ENCODE peak calls at places on chromosomes 1 and 21, in six cellular contexts. E is A549, M is Panc1, P is HCT116, G is SK-N-SH, U is GM23338. C is an unnamed sample.

GRCh38 chr1:6279721-6280383 is 19.0 kb upstream of the GPR153 start:
- DNase-seq in M (no peak), U (no peak), E (no peak), P (no peak), G (no peak), C (no peak)

GRCh38 chr1:165943198-165943597 is 115.8 kb downstream of the UCK2 start:
- DNase-seq in M (no peak), E (peak), G (no peak), U (peak), P (peak), C (no peak)

GRCh38 chr1:84348240-84348555 is 46.7 kb downstream of the SAMD13 start:
- DNase-seq in E (no peak), M (no peak), P (peak), G (no peak), U (no peak), C (no peak)

GRCh38 chr1:74593887-74594866 is 79.4 kb downstream of the ERICH3 start:
- DNase-seq in G (no peak), U (no peak), M (no peak), E (no peak), P (no peak), C (no peak)

GRCh38 chr1:228508253-228508652 is 21.1 kb downstream of the RNF187 start:
- DNase-seq in G (no peak), U (no peak), M (no peak), P (no peak), E (no peak), C (no peak)

GRCh38 chr1:84539972-84540371 is 33.6 kb upstream of the GNG5 start:
- DNase-seq in E (no peak), U (no peak), P (no peak), G (no peak), M (no peak), C (no peak)

GRCh38 chr1:40849801-40850592 is 12.2 kb downstream of the CITED4 start:
- DNase-seq in G (peak), M (no peak), P (peak), U (peak), E (peak), C (peak)

GRCh38 chr1:59695301-59695700 is 119.4 kb upstream of the HOOK1 start:
- DNase-seq in M (no peak), U (no peak), G (no peak), P (no peak), E (no peak), C (no peak)

GRCh38 chr1:231147896-231148295 is 14.0 kb upstream of the TRIM67 start:
- DNase-seq in U (no peak), E (no peak), G (no peak), P (no peak), M (no peak), C (no peak)

GRCh38 chr1:200899954-200900867 is 5.5 kb downstream of the INAVA start:
- DNase-seq in G (no peak), E (no peak), P (no peak), U (no peak), M (no peak), C (no peak)

GRCh38 chr1:27342778-27343638 is 1.2 kb downstream of the SYTL1 start:
- DNase-seq in P (no peak), G (no peak), U (no peak), E (no peak), M (no peak), C (peak)

GRCh38 chr1:231686384-231686783 is 59.8 kb downstream of the DISC1 start:
- DNase-seq in P (no peak), G (no peak), U (no peak), M (no peak), E (no peak), C (no peak)

GRCh38 chr1:11850121-11850520 is 2.5 kb upstream of the NPPA start:
- DNase-seq in P (no peak), G (no peak), E (no peak), U (no peak), M (no peak), C (no peak)

GRCh38 chr1:147748687-147749350 is 11.6 kb downstream of the GJA5 start:
- DNase-seq in G (no peak), U (no peak), P (no peak), M (no peak), E (no peak), C (no peak)

GRCh38 chr1:171252482-171252881 is 4.2 kb downstream of the FMO1 start:
- DNase-seq in G (no peak), E (no peak), U (peak), P (no peak), M (no peak), C (no peak)

GRCh38 chr1:145757420-145757819 is 38.1 kb downstream of the CD160 start:
- DNase-seq in U (no peak), G (no peak), E (no peak), M (no peak), P (no peak), C (no peak)

GRCh38 chr1:35558374-35559316 is 1.0 kb downstream of the NCDN start:
- DNase-seq in M (no peak), E (no peak), U (peak), P (no peak), G (peak), C (no peak)

GRCh38 chr1:85577421-85578320 is 2.9 kb upstream of the CCN1 start:
- DNase-seq in M (peak), G (peak), U (peak), P (no peak), E (no peak), C (peak)

GRCh38 chr1:21273743-21274142 is 16.5 kb downstream of the ECE1 start:
- DNase-seq in E (no peak), P (no peak), U (no peak), G (no peak), M (no peak), C (no peak)

GRCh38 chr21:46454142-46454541 is 4.5 kb upstream of the DIP2A start:
- DNase-seq in P (no peak), E (no peak), M (no peak), G (no peak), U (no peak), C (no peak)

GRCh38 chr1:149937779-149938178 is 1.1 kb upstream of the MTMR11 start:
- DNase-seq in E (no peak), G (no peak), P (no peak), U (no peak), M (no peak), C (no peak)

GRCh38 chr1:36207339-36207738 is 16.9 kb upstream of the THRAP3 start:
- DNase-seq in G (no peak), P (no peak), M (no peak), U (peak), E (no peak), C (no peak)

GRCh38 chr1:38083541-38083940 is 36.9 kb upstream of the POU3F1 start:
- DNase-seq in G (no peak), P (no peak), E (no peak), M (no peak), U (peak), C (no peak)

GRCh38 chr1:94729287-94729686 is 90.9 kb upstream of the SLC44A3 start:
- DNase-seq in P (no peak), M (no peak), U (no peak), G (no peak), E (no peak), C (no peak)

DNA sequence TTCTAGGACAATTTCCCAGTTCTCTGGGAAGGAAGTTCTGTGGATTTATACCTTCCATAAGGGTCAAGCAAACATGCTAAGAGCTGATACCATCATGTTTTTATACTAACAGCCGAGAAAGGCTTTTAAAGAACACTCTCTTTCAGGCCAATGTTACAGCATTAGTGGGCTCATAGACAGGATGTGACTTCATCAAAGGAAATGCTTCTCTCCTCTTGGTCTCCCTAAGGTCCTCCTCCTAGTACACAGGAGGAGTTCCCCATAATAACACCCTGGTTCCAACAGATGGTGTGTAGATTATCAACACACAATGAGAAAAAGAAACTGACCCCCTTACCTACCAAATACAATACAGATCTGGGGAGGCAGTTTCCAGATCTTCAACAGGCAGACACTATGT is 26.7 kb upstream of the GLIS1 start:
- DNase-seq in U (no peak), P (no peak), M (no peak), G (no peak), E (no peak), C (no peak)
- TF ChIP-seq REST in U (no peak), P (no peak), M (no peak), G (no peak), E (no peak), C (no peak)

DNA sequence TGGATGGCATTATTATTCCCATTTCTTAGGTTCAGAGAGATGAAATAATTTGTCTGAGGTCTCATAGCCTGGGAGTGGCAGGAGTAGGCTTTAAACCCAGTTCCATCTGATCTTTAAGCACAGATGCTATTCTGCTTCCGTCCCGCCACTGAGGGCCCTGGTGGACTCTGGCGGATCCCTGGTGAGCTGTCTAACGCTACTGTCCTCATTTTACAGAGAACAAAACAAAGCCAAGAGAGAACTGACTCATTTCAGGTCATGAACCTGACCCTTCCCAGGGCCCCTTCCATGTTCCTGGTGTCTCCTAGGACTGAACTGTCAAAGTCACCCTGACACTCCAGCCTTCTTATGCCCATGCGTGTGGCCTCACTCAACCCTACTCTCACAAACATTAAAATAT is 3.1 kb upstream of the GALE start:
- DNase-seq in M (no peak), G (no peak), U (no peak), P (no peak), E (no peak), C (no peak)
- TF ChIP-seq REST in M (no peak), G (no peak), U (no peak), P (no peak), E (no peak), C (no peak)

GRCh38 chr1:236497908-236498307 is 25.9 kb upstream of the LGALS8 start:
- DNase-seq in P (no peak), M (no peak), U (no peak), G (no peak), E (no peak), C (no peak)

GRCh38 chr1:236494586-236495207 is 29.1 kb upstream of the LGALS8 start:
- DNase-seq in E (no peak), G (no peak), P (no peak), U (no peak), M (no peak), C (no peak)

GRCh38 chr1:236492378-236492777 is 31.4 kb upstream of the LGALS8 start:
- DNase-seq in U (no peak), E (no peak), G (no peak), M (no peak), P (no peak), C (no peak)

GRCh38 chr1:236494082-236494481 is 29.7 kb upstream of the LGALS8 start:
- DNase-seq in P (no peak), U (no peak), G (no peak), E (no peak), M (no peak), C (no peak)

DNA sequence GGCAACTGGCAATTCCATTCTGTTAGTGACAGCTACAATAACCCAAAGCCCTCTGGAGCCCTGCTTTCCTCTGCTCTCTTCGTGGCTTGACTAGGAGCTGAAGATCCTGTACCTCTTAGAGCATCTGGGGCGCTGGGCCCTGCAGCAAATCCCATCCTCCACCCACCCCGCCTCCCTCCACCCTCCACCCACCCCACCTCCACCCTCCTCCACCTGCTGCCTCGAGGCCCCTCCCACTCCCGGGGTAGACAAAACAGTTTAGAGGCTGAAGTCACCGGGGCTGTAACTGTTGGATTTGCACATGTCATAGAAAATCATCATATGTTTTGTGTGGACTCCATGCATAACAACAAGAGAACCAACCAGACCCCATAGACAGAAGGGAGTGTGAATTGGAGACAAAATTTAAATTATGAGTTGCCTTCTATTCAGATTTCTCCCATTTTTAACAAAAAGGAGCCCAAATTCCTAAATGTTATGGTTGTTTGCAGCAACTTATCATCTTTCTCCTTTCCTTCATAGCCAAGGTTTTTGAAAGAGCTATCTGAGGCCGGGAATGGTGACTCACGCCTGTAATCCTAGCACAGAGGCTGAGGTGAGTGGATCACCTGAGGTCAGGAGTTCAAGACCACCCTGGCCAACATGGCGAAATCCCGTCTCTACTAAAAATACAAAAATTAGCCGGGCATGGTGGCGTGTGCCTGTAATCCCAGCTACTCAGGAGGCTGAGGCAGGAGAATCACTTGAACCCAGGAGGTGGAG is 28.2 kb upstream of the LGALS8 start:
- DNase-seq in E (no peak), U (peak), G (no peak), M (no peak), P (no peak), C (no peak)
- TF ChIP-seq REST in E (no peak), U (no peak), G (no peak), M (no peak), P (no peak), C (no peak)

GRCh38 chr1:192709544-192709943 is 73.6 kb downstream of the RGS13 start:
- DNase-seq in P (no peak), E (no peak), M (no peak), U (peak), G (no peak), C (no peak)

GRCh38 chr1:192705510-192705909 is 69.6 kb downstream of the RGS13 start:
- DNase-seq in U (no peak), P (no peak), G (no peak), E (no peak), M (no peak), C (no peak)

GRCh38 chr1:192706936-192707335 is 71.0 kb downstream of the RGS13 start:
- DNase-seq in G (no peak), P (no peak), E (no peak), U (no peak), M (no peak), C (no peak)

GRCh38 chr1:192703283-192704206 is 67.6 kb downstream of the RGS13 start:
- DNase-seq in U (no peak), E (no peak), P (no peak), G (no peak), M (no peak), C (no peak)

DNA sequence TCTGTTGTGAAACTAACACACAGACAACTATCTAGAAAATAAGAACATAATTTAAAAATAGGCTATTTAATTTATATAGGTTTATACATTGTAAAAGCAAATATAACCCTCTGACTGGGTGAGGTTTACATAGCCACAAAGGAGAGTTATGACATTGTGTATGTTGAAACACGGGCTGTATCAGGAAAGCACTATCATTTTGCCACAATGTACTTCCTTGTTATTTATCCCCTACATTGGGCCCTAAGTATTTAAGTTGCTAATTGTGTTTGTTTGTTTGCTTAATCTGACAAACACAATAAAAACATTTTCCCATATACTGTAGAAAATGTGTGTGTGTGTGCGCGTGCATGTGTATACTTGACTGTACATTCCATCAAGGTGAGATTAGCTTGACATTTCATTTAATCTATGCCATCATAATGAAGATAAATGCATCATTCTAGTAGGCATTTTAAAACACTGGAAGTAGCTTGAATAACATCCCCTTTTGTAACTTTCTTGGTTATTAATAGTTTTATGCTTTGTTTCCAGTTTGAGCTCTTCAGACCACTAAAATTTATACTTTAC is 72.1 kb downstream of the RGS13 start:
- DNase-seq in G (no peak), U (no peak), P (no peak), E (no peak), M (no peak), C (peak)
- TF ChIP-seq REST in G (no peak), U (no peak), P (no peak), E (no peak), M (no peak), C (no peak)

GRCh38 chr1:17976843-17977242 is 130.8 kb upstream of the IGSF21 start:
- DNase-seq in M (no peak), P (no peak), G (no peak), E (no peak), U (peak), C (no peak)

GRCh38 chr1:17978016-17978415 is 129.6 kb upstream of the IGSF21 start:
- DNase-seq in P (no peak), U (no peak), G (no peak), M (no peak), E (no peak), C (no peak)

GRCh38 chr1:17982197-17982596 is 125.4 kb upstream of the IGSF21 start:
- DNase-seq in P (no peak), G (no peak), E (no peak), M (no peak), U (no peak), C (no peak)

GRCh38 chr1:17984510-17985085 is 123.0 kb upstream of the IGSF21 start:
- DNase-seq in G (peak), P (peak), E (peak), M (no peak), U (peak), C (no peak)

GRCh38 chr1:17979815-17980214 is 127.8 kb upstream of the IGSF21 start:
- DNase-seq in G (no peak), U (peak), P (no peak), M (no peak), E (no peak), C (no peak)
- TF ChIP-seq REST in G (no peak), U (no peak), P (no peak), M (no peak), E (no peak), C (no peak)

GRCh38 chr1:153535664-153536585 is at the start of gene S100A6:
- DNase-seq in M (no peak), G (peak), E (peak), P (peak), U (peak), C (peak)
- TF ChIP-seq REST in M (no peak), G (no peak), E (no peak), P (no peak), U (no peak), C (no peak)

C was measured in HL-60.